ENCODE peak calls at places on chromosomes 13 and 19, in seven cellular contexts. F is colonic mucosa, C is Peyer's patch, R is tibial artery, Y is left lung, M is psoas muscle, V is breast epithelium. H is an unnamed sample.

GRCh38 chr19:36547001-36547732 is 19.1 kb upstream of the ZNF260 start:
- DNase-seq in Y (no peak), R (no peak), V (no peak), M (no peak), F (no peak), C (no peak), H (no peak)

GRCh38 chr19:6246174-6247006 is 33.4 kb downstream of the MLLT1 start:
- DNase-seq in M (no peak), F (no peak), C (no peak), Y (no peak), R (no peak), V (no peak), H (peak)

GRCh38 chr13:78409172-78409571 is 194.2 kb downstream of the POU4F1 start:
- DNase-seq in Y (no peak), R (no peak), V (no peak), M (no peak), F (no peak), C (no peak), H (no peak)

GRCh38 chr19:5130371-5131030 is 161.6 kb downstream of the KDM4B start:
- DNase-seq in V (no peak), C (peak), R (no peak), F (no peak), M (no peak), Y (no peak), H (no peak)

GRCh38 chr13:111864566-111864965 is 202.4 kb upstream of the SOX1 start:
- DNase-seq in Y (no peak), C (no peak), M (no peak), F (no peak), V (no peak), R (peak), H (no peak)

GRCh38 chr19:18832331-18833140 is 777 bp downstream of the UPF1 start:
- DNase-seq in Y (no peak), M (no peak), R (no peak), F (peak), V (no peak), C (no peak), H (no peak)

GRCh38 chr19:38452430-38453366 is 19.2 kb downstream of the RYR1 start:
- DNase-seq in V (no peak), F (peak), C (no peak), R (no peak), M (peak), Y (no peak), H (no peak)

GRCh38 chr13:113187263-113187669 is 21.2 kb downstream of the PCID2 start:
- DNase-seq in Y (peak), F (peak), V (no peak), C (peak), M (peak), R (peak), H (no peak)

GRCh38 chr13:51549050-51549449 is 35.2 kb upstream of the WDFY2 start:
- DNase-seq in F (no peak), R (no peak), M (no peak), Y (peak), C (no peak), V (no peak), H (peak)

GRCh38 chr19:9009935-9010651 is at the start of gene MUC16:
- DNase-seq in C (no peak), M (no peak), V (no peak), R (no peak), Y (no peak), F (no peak), H (no peak)

GRCh38 chr19:23070353-23070781 is 46.5 kb upstream of the ZNF730 start:
- DNase-seq in C (no peak), F (peak), M (peak), V (no peak), R (no peak), Y (no peak), H (no peak)

GRCh38 chr13:102779426-102780159 is 6.0 kb upstream of the TEX30 start:
- DNase-seq in R (no peak), V (no peak), M (no peak), Y (no peak), F (no peak), C (no peak), H (no peak)

GRCh38 chr13:102777716-102778115 is 4.1 kb upstream of the TEX30 start:
- DNase-seq in Y (no peak), F (no peak), R (no peak), M (no peak), V (no peak), C (no peak), H (no peak)

GRCh38 chr13:102784501-102784900 is 10.9 kb upstream of the TEX30 start:
- DNase-seq in M (no peak), V (no peak), R (no peak), C (no peak), F (no peak), Y (no peak), H (no peak)

DNA sequence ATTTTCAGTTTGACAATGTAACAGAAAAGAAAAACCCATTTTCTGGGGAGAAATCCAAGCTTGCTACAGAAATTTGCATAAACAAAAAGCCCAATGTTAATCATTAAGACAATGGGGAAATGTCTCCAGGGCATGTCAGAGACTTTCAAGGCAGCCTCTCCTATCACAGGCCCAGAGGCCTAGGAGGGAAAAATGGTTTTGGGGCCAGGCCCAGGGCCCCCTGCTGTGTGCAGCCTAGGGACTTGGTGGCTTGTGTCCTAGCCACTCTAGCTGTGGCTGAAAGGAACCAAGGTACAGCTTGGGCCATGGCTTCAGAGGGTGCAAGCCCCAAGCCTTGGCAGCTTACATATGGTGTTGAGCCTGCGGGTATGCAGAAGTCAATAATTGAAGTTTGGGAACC is 8.0 kb upstream of the TEX30 start:
- DNase-seq in M (no peak), Y (no peak), C (no peak), R (no peak), F (no peak), V (no peak), H (no peak)
- H3K27ac ChIP-seq in M (no peak), Y (no peak), C (no peak), R (no peak), F (no peak), V (no peak), H (no peak)

DNA sequence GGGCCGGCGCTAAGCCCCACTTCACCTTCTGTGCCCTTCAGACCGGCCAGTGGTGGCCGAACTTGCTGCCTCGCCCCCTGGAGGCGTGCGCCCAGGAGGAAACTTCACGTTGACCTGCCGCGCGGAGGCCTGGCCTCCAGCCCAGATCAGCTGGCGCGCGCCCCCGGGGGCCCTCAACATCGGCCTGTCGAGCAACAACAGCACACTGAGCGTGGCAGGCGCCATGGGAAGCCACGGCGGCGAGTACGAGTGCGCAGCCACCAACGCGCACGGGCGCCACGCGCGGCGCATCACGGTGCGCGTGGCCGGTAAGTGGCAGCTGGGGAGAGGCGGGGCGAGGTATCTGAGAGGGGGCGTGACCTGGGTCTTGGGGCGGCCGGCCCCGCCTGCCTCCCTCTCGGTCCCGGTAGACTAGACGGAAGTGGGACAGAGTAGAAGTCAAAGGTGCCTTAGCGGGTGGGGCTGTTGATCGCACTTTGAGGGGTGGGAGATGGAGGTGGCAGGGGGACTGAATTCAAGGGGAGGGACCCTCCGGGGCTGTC is 5.6 kb downstream of the ICAM5 start:
- DNase-seq in F (peak), M (no peak), C (peak), R (no peak), V (no peak), Y (peak), H (peak)
- TF ChIP-seq CTCF in F (no peak), M (no peak), C (no peak), R (no peak), V (no peak), Y (no peak), H (peak)

DNA sequence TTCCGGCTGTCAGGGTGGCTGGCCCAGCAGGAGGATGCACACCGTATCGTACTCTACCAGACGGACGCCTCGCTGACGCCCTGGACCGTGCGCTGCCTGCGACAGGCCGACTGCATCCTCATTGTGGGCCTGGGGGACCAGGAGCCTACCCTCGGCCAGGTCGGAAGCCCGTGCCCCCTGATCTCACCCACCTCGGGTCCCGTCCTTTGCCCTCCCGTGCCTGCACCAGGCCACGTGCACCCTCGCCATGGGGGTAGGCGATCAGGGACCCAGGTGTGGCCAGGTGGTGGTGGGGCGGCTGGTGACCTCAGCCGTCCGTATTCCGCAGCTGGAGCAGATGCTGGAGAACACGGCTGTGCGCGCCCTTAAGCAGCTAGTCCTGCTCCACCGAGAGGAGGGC is 19.0 kb downstream of the PNPLA6 start:
- DNase-seq in M (no peak), V (no peak), C (no peak), F (no peak), R (no peak), Y (no peak), H (peak)
- H3K4me3 ChIP-seq in M (no peak), V (no peak), C (no peak), F (no peak), R (no peak), Y (no peak), H (no peak)

GRCh38 chr19:11269408-11269807 is 7.1 kb upstream of the DOCK6 start:
- DNase-seq in F (no peak), Y (no peak), M (no peak), R (no peak), V (no peak), C (no peak), H (no peak)
- H3K27ac ChIP-seq in F (peak), Y (peak), M (peak), R (no peak), V (peak), C (peak), H (peak)

GRCh38 chr19:48635966-48636858 is 967 bp downstream of the DBP start:
- DNase-seq in R (peak), M (no peak), C (no peak), F (peak), V (no peak), Y (peak), H (no peak)

GRCh38 chr19:48637948-48638830 is 1.0 kb upstream of the DBP start:
- DNase-seq in C (peak), M (peak), V (peak), R (peak), Y (peak), F (peak), H (peak)

GRCh38 chr19:48635263-48635965 is 1.8 kb downstream of the DBP start:
- DNase-seq in F (peak), V (peak), Y (peak), R (peak), M (peak), C (peak), H (peak)

GRCh38 chr19:48637449-48637947 is 319 bp upstream of the DBP start:
- DNase-seq in R (peak), F (peak), C (peak), Y (peak), V (peak), M (peak), H (peak)

DNA sequence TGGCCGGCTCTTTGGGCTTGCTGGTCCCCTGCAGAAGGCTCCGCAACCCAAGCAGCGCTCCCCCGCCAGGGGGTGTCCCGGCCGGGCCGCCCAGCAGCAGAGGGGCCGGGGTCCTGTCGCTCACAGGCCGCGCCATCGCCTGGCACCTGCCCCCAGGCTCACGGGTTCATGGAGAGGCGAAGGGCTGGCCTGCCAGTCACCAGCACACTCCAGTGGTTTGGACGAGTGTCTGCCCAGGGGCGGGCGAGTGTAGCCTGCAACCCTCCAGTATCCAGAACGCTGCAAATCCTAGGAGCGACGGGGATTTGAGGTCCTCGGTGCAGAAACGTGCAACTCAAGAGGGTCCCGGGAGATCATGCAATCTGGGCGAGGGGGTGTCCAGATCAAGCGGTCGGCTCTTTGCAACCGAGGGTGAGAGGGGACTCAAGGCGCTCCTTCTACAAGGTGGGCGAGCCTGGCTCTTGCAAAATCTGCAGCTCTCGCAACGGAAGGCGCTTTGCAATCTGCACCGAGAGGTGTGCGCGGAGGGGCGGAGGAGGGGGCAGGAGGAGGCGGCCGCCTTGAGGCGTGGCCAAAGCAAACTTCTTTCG is at the start of gene DBP:
- DNase-seq in Y (peak), C (peak), V (no peak), M (no peak), F (no peak), R (peak), H (peak)
- TF ChIP-seq CTCF in Y (no peak), C (peak), V (no peak), M (no peak), F (no peak), R (peak), H (peak)

GRCh38 chr13:21060063-21060826 is 1.1 kb downstream of the LATS2 start:
- DNase-seq in Y (peak), C (peak), R (peak), V (no peak), F (peak), M (peak), H (peak)
- H3K4me3 ChIP-seq in Y (peak), C (peak), R (peak), V (peak), F (peak), M (peak), H (peak)